ENCODE peak calls at places on chromosomes 16 and 17, in six cellular contexts. L, U, M, C, P and X are unnamed samples.
A peak's percentile ranks its signal among the peaks of the same experiment; 100 is the strongest.

GRCh38 chr17:27322690-27323508 is 29.0 kb downstream of the WSB1 start:
- DNase-seq in M (no peak), L (no peak), U (no peak), P (no peak), C (no peak), X (no peak)

GRCh38 chr16:14365200-14365851 is 264.7 kb downstream of the PARN start:
- DNase-seq in L (no peak), P (no peak), U (no peak), C (no peak), M (no peak), X (no peak)

GRCh38 chr17:32586666-32587065 is 99.9 kb downstream of the CDK5R1 start:
- DNase-seq in M (no peak), P (peak; percentile 31), U (no peak), L (no peak), C (no peak), X (no peak)

GRCh38 chr17:81419886-81420768 is 24.9 kb downstream of the BAHCC1 start:
- DNase-seq in M (no peak), C (no peak), L (no peak), P (no peak), U (no peak), X (no peak)

GRCh38 chr17:39099686-39100293 is 51.6 kb downstream of the PLXDC1 start:
- DNase-seq in M (peak; percentile 41), L (peak; percentile 56), P (no peak), C (peak; percentile 44), U (no peak), X (no peak)

GRCh38 chr16:19294156-19294649 is 8.7 kb downstream of the CLEC19A start:
- DNase-seq in U (no peak), P (no peak), M (peak; percentile 79), C (no peak), L (no peak), X (peak; percentile 16)

GRCh38 chr17:18988546-18989173 is 15.9 kb downstream of the FAM83G start:
- DNase-seq in M (no peak), L (peak; percentile 82), C (no peak), U (no peak), P (no peak), X (no peak)

GRCh38 chr17:62704381-62704971 is 77.0 kb downstream of the MRC2 start:
- DNase-seq in M (no peak), C (no peak), P (peak; percentile 82), L (peak; percentile 68), U (no peak), X (no peak)

GRCh38 chr16:11613381-11614303 is 26.9 kb upstream of the LITAF start:
- DNase-seq in U (no peak), P (peak; percentile 90), C (no peak), M (peak; percentile 46), L (peak; percentile 92), X (peak; percentile 11)

GRCh38 chr16:47565454-47565853 is 104.3 kb downstream of the PHKB start:
- DNase-seq in P (peak; percentile 39), U (no peak), M (peak; percentile 78), C (no peak), L (peak; percentile 25), X (no peak)

GRCh38 chr17:63983326-63983725 is 10.6 kb upstream of the SCN4A start:
- DNase-seq in C (no peak), P (no peak), U (no peak), M (no peak), L (no peak), X (no peak)

GRCh38 chr16:21267298-21267697 is 10.8 kb downstream of the CRYM start:
- DNase-seq in P (no peak), M (no peak), L (peak; percentile 9), U (no peak), C (no peak), X (no peak)

GRCh38 chr16:1362807-1363206 is 11.1 kb downstream of the GNPTG start:
- DNase-seq in L (no peak), U (no peak), M (peak; percentile 69), C (no peak), P (no peak), X (no peak)

GRCh38 chr17:71631483-71631882 is 489.3 kb upstream of the SOX9 start:
- DNase-seq in P (peak; percentile 8), M (no peak), L (no peak), C (no peak), U (no peak), X (no peak)

GRCh38 chr17:73261952-73262675 is 434 bp upstream of the CPSF4L start:
- DNase-seq in P (no peak), C (no peak), M (no peak), U (no peak), L (peak; percentile 85), X (peak; percentile 74)

GRCh38 chr16:23509763-23510153 is 536 bp downstream of the GGA2 start:
- DNase-seq in U (no peak), P (peak; percentile 19), M (no peak), L (peak; percentile 45), C (no peak), X (no peak)

GRCh38 chr17:9661027-9661426 is 15.7 kb downstream of the USP43 start:
- DNase-seq in M (no peak), U (no peak), C (no peak), L (no peak), P (no peak), X (no peak)

GRCh38 chr16:83215417-83216001 is 588.7 kb downstream of the CDH13 start:
- DNase-seq in U (peak; percentile 69), C (peak; percentile 1), M (no peak), P (peak; percentile 32), L (peak; percentile 62), X (no peak)

GRCh38 chr16:80114699-80115098 is 426.1 kb upstream of the DYNLRB2 start:
- DNase-seq in P (no peak), L (no peak), C (no peak), U (no peak), M (no peak), X (no peak)

GRCh38 chr16:23207485-23207884 is 24.9 kb downstream of the SCNN1G start:
- DNase-seq in P (no peak), C (no peak), M (no peak), L (no peak), U (no peak), X (no peak)

GRCh38 chr16:56113223-56113622 is 78.1 kb upstream of the GNAO1 start:
- DNase-seq in M (no peak), C (no peak), U (no peak), L (no peak), P (no peak), X (no peak)

GRCh38 chr17:60106377-60107059 is 27.8 kb upstream of the HEATR6 start:
- DNase-seq in L (no peak), M (no peak), U (no peak), P (no peak), C (no peak), X (no peak)

GRCh38 chr16:2724816-2725348 is 4.9 kb upstream of the PRSS27 start:
- DNase-seq in L (no peak), M (no peak), C (no peak), U (no peak), P (no peak), X (no peak)

DNA sequence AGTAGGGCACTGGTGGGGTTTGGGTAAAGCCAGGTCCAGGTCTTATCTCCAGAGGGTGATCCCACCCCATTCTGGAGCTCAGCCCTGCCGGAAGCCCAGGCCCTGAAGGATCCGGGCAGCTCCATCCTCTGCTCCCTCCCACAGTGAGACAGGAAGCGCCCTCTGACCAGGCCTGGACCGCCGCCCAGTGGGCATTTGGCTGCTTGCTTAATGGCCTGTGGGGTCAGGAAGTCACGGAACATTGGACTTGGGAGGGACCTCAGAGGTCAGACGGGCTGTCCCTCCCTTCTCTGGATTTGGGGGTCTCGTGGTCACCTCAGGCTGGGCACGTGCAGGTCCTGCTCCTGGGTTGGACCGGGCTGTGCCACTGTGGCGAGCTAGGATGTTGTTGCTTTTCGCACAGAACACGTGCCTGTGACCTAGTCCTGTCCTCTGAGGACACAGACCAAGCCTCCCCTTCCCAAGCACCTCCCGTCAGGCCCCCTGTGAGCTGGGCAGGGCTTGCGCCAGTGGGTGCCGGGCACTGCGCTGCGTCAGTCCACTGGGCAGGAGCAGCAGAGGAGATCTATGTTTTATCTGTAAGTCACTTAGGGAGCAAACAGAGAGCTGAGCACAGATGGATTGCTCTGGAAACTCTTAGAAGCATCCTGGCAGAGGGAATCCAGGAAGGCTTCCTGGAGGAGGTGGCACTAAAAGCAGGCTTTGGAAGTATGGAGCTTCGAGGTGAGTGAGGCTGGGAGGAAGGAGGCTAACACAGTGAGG is 49.4 kb upstream of the GSE1 start:
- DNase-seq in L (peak; percentile 94), U (no peak), C (no peak), P (no peak), M (peak; percentile 73), X (no peak)
- H3K27ac ChIP-seq in L (peak overlapping the region; percentile 23), U (no peak overlapping the region), C (peak overlapping the region; percentile 31), P (peak overlapping the region; percentile 40), M (peak overlapping the region; percentile 15), X (no peak overlapping the region)

GRCh38 chr16:57894390-57895080 is 76.4 kb downstream of the CNGB1 start:
- DNase-seq in M (no peak), P (no peak), U (no peak), C (no peak), L (no peak), X (no peak)
- H3K27ac ChIP-seq in M (no peak overlapping the region), P (peak overlapping the region; percentile 57), U (no peak overlapping the region), C (peak overlapping the region; percentile 62), L (peak overlapping the region; percentile 57), X (no peak overlapping the region)

GRCh38 chr17:82993005-82993404 is 86.4 kb upstream of the METRNL start:
- DNase-seq in P (no peak), C (no peak), L (no peak), M (no peak), U (no peak), X (no peak)
- H3K27ac ChIP-seq in P (no peak overlapping the region), C (no peak overlapping the region), L (no peak overlapping the region), M (no peak overlapping the region), U (no peak overlapping the region), X (no peak overlapping the region)

GRCh38 chr17:45310380-45311324 is 6.2 kb downstream of the MAP3K14 start:
- DNase-seq in C (no peak), U (no peak), L (peak; percentile 88), P (no peak), M (peak; percentile 45), X (no peak)
- H3K27ac ChIP-seq in C (peak overlapping the region; percentile 0), U (peak overlapping the region; percentile 81), L (peak overlapping the region; percentile 98), P (peak overlapping the region; percentile 95), M (peak overlapping the region; percentile 79), X (peak overlapping the region; percentile 45)

GRCh38 chr17:58974354-58974753 is 132.3 kb downstream of the TRIM37 start:
- DNase-seq in P (no peak), U (no peak), C (no peak), L (no peak), M (no peak), X (no peak)
- H3K27ac ChIP-seq in P (no peak overlapping the region), U (no peak overlapping the region), C (no peak overlapping the region), L (no peak overlapping the region), M (no peak overlapping the region), X (no peak overlapping the region)